ENCODE peak calls at places on chromosomes 2 and 18, in four cellular contexts. N is right atrium auricular region, X is left lung, J is heart right ventricle. Y is an unnamed sample. For H3K36me3, the result is how much of the 10 kb centered on the place peaks cover.

GRCh38 chr2:46983065-46983801 is 67.6 kb upstream of the MCFD2 start:
- DNase-seq in N (peak), X (peak), J (no peak), Y (peak)

GRCh38 chr18:57834616-57835015 is 31.5 kb upstream of the ATP8B1 start:
- DNase-seq in N (no peak), X (no peak), J (no peak), Y (no peak)

GRCh38 chr2:241147336-241147735 is 1.9 kb downstream of the PASK start:
- DNase-seq in N (no peak), X (no peak), J (no peak), Y (no peak)

GRCh38 chr2:47174731-47175361 is 19.7 kb upstream of the STPG4 start:
- DNase-seq in N (no peak), X (peak), J (peak), Y (peak)

GRCh38 chr2:165141601-165142000 is 62.2 kb downstream of the SCN3A start:
- DNase-seq in N (no peak), X (no peak), J (no peak), Y (no peak)

GRCh38 chr18:60050821-60051220 is 151.0 kb downstream of the PMAIP1 start:
- DNase-seq in N (no peak), X (no peak), J (no peak), Y (no peak)

GRCh38 chr2:3465328-3465727 is 54.0 kb downstream of the ADI1 start:
- DNase-seq in N (no peak), X (peak), J (no peak), Y (peak)

GRCh38 chr2:66481100-66481549 is 46.2 kb downstream of the MEIS1 start:
- DNase-seq in N (no peak), X (no peak), J (peak), Y (no peak)

GRCh38 chr2:192775461-192776262 is 580.9 kb upstream of the TMEFF2 start:
- DNase-seq in N (no peak), X (no peak), J (no peak), Y (no peak)

GRCh38 chr2:7510353-7510752 is 593.1 kb downstream of the RNF144A start:
- DNase-seq in N (no peak), X (no peak), J (no peak), Y (no peak)

GRCh38 chr2:51782874-51783765 is 751.2 kb upstream of the NRXN1 start:
- DNase-seq in N (no peak), X (no peak), J (peak), Y (no peak)

GRCh38 chr2:217998926-217999633 is 3.7 kb downstream of the TNS1 start:
- DNase-seq in N (no peak), X (no peak), J (no peak), Y (no peak)

GRCh38 chr2:217650716-217651360 is 352.0 kb downstream of the TNS1 start:
- DNase-seq in N (no peak), X (no peak), J (peak), Y (no peak)

GRCh38 chr2:43758738-43759137 is 15.1 kb upstream of the DYNC2LI1 start:
- DNase-seq in N (no peak), X (no peak), J (no peak), Y (no peak)

GRCh38 chr18:3794537-3795348 is 344.8 kb downstream of the TGIF1 start:
- DNase-seq in N (no peak), X (no peak), J (peak), Y (no peak)

GRCh38 chr18:25915907-25916306 is 174.5 kb downstream of the SS18 start:
- DNase-seq in N (no peak), X (no peak), J (no peak), Y (no peak)

GRCh38 chr2:26605195-26605968 is 35.8 kb downstream of the CIB4 start:
- DNase-seq in N (no peak), X (no peak), J (no peak), Y (no peak)

GRCh38 chr2:10345813-10346212 is 43.1 kb downstream of the HPCAL1 start:
- DNase-seq in N (no peak), X (no peak), J (no peak), Y (peak)

GRCh38 chr18:22031581-22031980 is 137.8 kb upstream of the GATA6 start:
- DNase-seq in N (no peak), X (no peak), J (no peak), Y (no peak)

GRCh38 chr2:73085691-73086090 is 14.2 kb upstream of the SFXN5 start:
- DNase-seq in N (peak), X (peak), J (peak), Y (peak)

GRCh38 chr2:6951046-6951445 is 33.8 kb downstream of the RNF144A start:
- DNase-seq in N (no peak), X (no peak), J (no peak), Y (no peak)

GRCh38 chr18:28248653-28249052 is 71.7 kb upstream of the CDH2 start:
- DNase-seq in N (no peak), X (no peak), J (no peak), Y (no peak)

GRCh38 chr2:121710470-121711170 is 26.1 kb downstream of the NIFK start:
- DNase-seq in N (no peak), X (no peak), J (no peak), Y (no peak)

GRCh38 chr2:151422917-151423439 is 13.3 kb downstream of the RIF1 start:
- DNase-seq in N (no peak), X (no peak), J (no peak), Y (no peak)

GRCh38 chr2:111662771-111663470 is 221.1 kb downstream of the ANAPC1 start:
- DNase-seq in N (no peak), X (no peak), J (no peak), Y (no peak)

GRCh38 chr18:10565835-10566234 is 40.0 kb downstream of the NAPG start:
- DNase-seq in N (no peak), X (no peak), J (no peak), Y (no peak)

GRCh38 chr2:178700922-178701342 is 106.3 kb downstream of the TTN start:
- DNase-seq in N (no peak), X (no peak), J (no peak), Y (no peak)

GRCh38 chr2:112630268-112630667 is 15.5 kb upstream of the SLC20A1 start:
- DNase-seq in N (no peak), X (peak), J (no peak), Y (no peak)

GRCh38 chr2:229852565-229852964 is 69.2 kb downstream of the TRIP12 start:
- DNase-seq in N (peak), X (no peak), J (peak), Y (no peak)

GRCh38 chr18:55588876-55589595 is 1.0 kb upstream of the TCF4 start:
- DNase-seq in N (no peak), X (no peak), J (no peak), Y (no peak)

GRCh38 chr18:28834889-28835288 is 658.0 kb upstream of the CDH2 start:
- DNase-seq in N (no peak), X (no peak), J (no peak), Y (no peak)

GRCh38 chr18:38427234-38427633 is 861.6 kb upstream of the CELF4 start:
- DNase-seq in N (no peak), X (no peak), J (no peak), Y (no peak)

GRCh38 chr2:53787255-53787910 is 539 bp downstream of the ERLEC1 start:
- DNase-seq in N (no peak), X (no peak), J (no peak), Y (no peak)

GRCh38 chr2:237060518-237061312 is 25.0 kb upstream of the COPS8 start:
- DNase-seq in N (peak), X (no peak), J (peak), Y (no peak)

GRCh38 chr2:188850786-188851185 is 123.4 kb upstream of the COL3A1 start:
- DNase-seq in N (no peak), X (no peak), J (no peak), Y (no peak)

GRCh38 chr2:113291191-113291590 is 12.5 kb upstream of the PAX8 start:
- DNase-seq in N (no peak), X (no peak), J (no peak), Y (no peak)

GRCh38 chr2:173612354-173612753 is 257.7 kb downstream of the CDCA7 start:
- DNase-seq in N (no peak), X (no peak), J (no peak), Y (no peak)

GRCh38 chr2:126637393-126637792 is 18.6 kb upstream of the GYPC start:
- DNase-seq in N (no peak), X (no peak), J (no peak), Y (no peak)

GRCh38 chr2:126638781-126639180 is 17.2 kb upstream of the GYPC start:
- DNase-seq in N (no peak), X (no peak), J (no peak), Y (no peak)

GRCh38 chr2:126635281-126635680 is 20.7 kb upstream of the GYPC start:
- DNase-seq in N (no peak), X (no peak), J (peak), Y (no peak)

GRCh38 chr2:126639276-126639675 is 16.7 kb upstream of the GYPC start:
- DNase-seq in N (no peak), X (no peak), J (no peak), Y (no peak)

GRCh38 chr2:126634273-126634861 is 21.6 kb upstream of the GYPC start:
- DNase-seq in N (no peak), X (no peak), J (no peak), Y (no peak)
- TF ChIP-seq CTCF in N (no peak), X (peak), J (peak), Y (peak)

DNA sequence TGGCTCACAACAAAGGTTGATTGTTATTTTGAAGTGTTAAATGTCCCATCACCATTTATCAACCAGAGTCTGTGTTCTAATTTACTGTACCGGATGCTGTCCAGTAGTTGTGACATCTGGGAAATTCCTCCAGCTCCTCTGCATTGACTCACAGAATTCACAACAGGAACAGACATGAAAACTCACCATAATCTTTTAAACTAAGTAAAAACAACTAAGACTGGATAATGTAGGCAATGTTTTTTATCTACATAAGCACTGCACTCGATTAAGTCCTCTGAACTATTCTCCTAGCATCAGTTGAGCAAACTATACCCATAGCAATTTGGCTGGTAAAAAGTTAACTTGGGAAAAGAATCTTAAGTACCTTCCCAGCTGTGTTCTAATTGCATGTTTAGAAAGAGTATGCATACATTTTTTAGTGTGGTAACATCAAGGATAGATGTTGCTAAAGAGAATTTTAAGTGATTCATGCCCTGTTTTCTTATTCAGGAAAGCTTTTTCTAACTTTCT is 42.9 kb upstream of the MYO1B start:
- DNase-seq in N (no peak), X (no peak), J (no peak), Y (no peak)
- H3K27ac ChIP-seq in N (no peak), X (peak), J (peak), Y (peak)

GRCh38 chr2:71402427-71402826 is 50.9 kb upstream of the DYSF start:
- DNase-seq in N (no peak), X (no peak), J (no peak), Y (no peak)
- H3K36me3 ChIP-seq in N (half or more), X (half or more), J (half or more), Y (half or more)

GRCh38 chr2:132416080-132416911 is at the start of gene GPR39:
- DNase-seq in N (peak), X (peak), J (peak), Y (peak)

GRCh38 chr2:132416996-132417395 is 391 bp downstream of the GPR39 start:
- DNase-seq in N (no peak), X (no peak), J (no peak), Y (no peak)

GRCh38 chr2:132415256-132416079 is 1.1 kb upstream of the GPR39 start:
- DNase-seq in N (no peak), X (no peak), J (peak), Y (no peak)

GRCh38 chr2:132420776-132421175 is 4.2 kb downstream of the GPR39 start:
- DNase-seq in N (no peak), X (no peak), J (no peak), Y (no peak)

DNA sequence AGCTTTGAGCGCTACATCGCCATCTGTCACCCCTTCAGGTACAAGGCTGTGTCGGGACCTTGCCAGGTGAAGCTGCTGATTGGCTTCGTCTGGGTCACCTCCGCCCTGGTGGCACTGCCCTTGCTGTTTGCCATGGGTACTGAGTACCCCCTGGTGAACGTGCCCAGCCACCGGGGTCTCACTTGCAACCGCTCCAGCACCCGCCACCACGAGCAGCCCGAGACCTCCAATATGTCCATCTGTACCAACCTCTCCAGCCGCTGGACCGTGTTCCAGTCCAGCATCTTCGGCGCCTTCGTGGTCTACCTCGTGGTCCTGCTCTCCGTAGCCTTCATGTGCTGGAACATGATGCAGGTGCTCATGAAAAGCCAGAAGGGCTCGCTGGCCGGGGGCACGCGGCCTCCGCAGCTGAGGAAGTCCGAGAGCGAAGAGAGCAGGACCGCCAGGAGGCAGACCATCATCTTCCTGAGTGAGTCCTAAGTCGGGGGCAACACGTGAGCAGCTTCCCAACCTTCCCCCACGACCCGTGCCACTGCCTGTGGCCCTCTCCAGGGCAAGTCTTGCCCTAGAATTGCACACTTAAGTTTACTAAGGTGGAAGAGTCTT is 928 bp downstream of the GPR39 start:
- DNase-seq in N (no peak), X (no peak), J (no peak), Y (no peak)
- TF ChIP-seq CTCF in N (no peak), X (no peak), J (no peak), Y (no peak)

GRCh38 chr2:197870137-197870536 is 65.7 kb downstream of the PLCL1 start:
- DNase-seq in N (no peak), X (no peak), J (no peak), Y (no peak)

GRCh38 chr2:197867630-197868029 is 63.2 kb downstream of the PLCL1 start:
- DNase-seq in N (no peak), X (no peak), J (no peak), Y (no peak)

GRCh38 chr2:197869501-197870111 is 65.2 kb downstream of the PLCL1 start:
- DNase-seq in N (no peak), X (no peak), J (no peak), Y (no peak)

GRCh38 chr2:197868136-197868535 is 63.7 kb downstream of the PLCL1 start:
- DNase-seq in N (no peak), X (no peak), J (no peak), Y (no peak)

GRCh38 chr2:197869030-197869429 is 64.6 kb downstream of the PLCL1 start:
- DNase-seq in N (no peak), X (no peak), J (no peak), Y (no peak)
- H3K27ac ChIP-seq in N (peak), X (no peak), J (no peak), Y (no peak)

GRCh38 chr2:190974629-190975361 is 39.2 kb downstream of the STAT1 start:
- DNase-seq in N (no peak), X (no peak), J (no peak), Y (no peak)

GRCh38 chr2:190973726-190974628 is 40.0 kb downstream of the STAT1 start:
- DNase-seq in N (no peak), X (no peak), J (no peak), Y (no peak)

GRCh38 chr2:190978389-190979053 is 35.5 kb downstream of the STAT1 start:
- DNase-seq in N (no peak), X (no peak), J (no peak), Y (no peak)

GRCh38 chr2:190977505-190977904 is 36.5 kb downstream of the STAT1 start:
- DNase-seq in N (no peak), X (no peak), J (no peak), Y (no peak)

DNA sequence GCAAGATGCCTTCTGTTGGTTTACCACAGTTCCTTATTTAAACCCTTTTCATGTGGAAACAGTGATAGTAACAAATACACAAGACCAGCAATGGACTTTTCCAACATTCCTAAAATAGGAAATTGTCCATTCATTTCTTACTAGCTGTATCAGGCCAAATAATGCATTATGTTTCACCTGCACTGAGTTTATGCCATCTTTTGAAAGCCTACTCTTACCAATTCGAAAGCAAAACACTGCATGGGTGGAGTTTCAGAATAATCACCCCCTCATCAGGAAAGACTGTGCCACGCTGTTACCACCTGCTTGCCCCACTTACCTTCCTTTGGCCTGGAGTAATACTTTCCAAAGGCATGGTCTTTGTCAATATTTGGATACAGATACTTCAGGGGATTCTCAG is 37.5 kb downstream of the STAT1 start:
- DNase-seq in N (no peak), X (no peak), J (no peak), Y (no peak)
- H3K36me3 ChIP-seq in N (half or more), X (half or more), J (half or more), Y (half or more)

DNA sequence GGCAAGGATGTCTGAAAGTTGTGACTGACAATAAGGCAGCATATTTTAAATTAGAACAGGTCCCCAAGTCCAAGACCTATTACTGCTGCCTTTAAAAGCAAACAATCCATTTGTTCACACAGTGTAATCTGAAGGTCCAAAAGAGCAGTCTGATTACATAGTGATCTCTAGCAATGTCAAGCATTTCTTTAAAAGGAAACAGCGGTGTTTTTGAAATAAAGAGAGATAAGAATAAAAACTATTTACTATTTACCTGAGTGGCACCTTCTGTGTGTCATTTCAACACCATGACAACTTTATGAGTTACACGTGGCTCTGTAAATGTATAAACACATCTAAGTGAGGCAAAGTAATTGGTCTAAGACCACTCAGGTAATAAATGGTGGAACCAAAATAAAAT is 1009.9 kb upstream of the CNTNAP5 start:
- DNase-seq in N (no peak), X (no peak), J (no peak), Y (no peak)
- TF ChIP-seq CTCF in N (no peak), X (no peak), J (no peak), Y (no peak)

GRCh38 chr2:105802587-105802986 is 57.9 kb downstream of the NCK2 start:
- DNase-seq in N (no peak), X (no peak), J (no peak), Y (no peak)

GRCh38 chr2:105801961-105802360 is 57.2 kb downstream of the NCK2 start:
- DNase-seq in N (no peak), X (no peak), J (no peak), Y (no peak)

GRCh38 chr2:105803773-105804172 is 59.1 kb downstream of the NCK2 start:
- DNase-seq in N (no peak), X (no peak), J (no peak), Y (no peak)

GRCh38 chr2:105804266-105804665 is 59.6 kb downstream of the NCK2 start:
- DNase-seq in N (no peak), X (no peak), J (no peak), Y (no peak)

GRCh38 chr2:105803337-105803736 is 58.6 kb downstream of the NCK2 start:
- DNase-seq in N (no peak), X (no peak), J (no peak), Y (no peak)
- H3K27ac ChIP-seq in N (no peak), X (peak), J (peak), Y (no peak)

GRCh38 chr2:102197389-102198137 is 10.7 kb downstream of the IL1RL2 start:
- DNase-seq in N (no peak), X (no peak), J (no peak), Y (no peak)

GRCh38 chr2:102194609-102195268 is 7.9 kb downstream of the IL1RL2 start:
- DNase-seq in N (no peak), X (no peak), J (no peak), Y (no peak)

GRCh38 chr2:102204638-102205037 is 17.8 kb downstream of the IL1RL2 start:
- DNase-seq in N (no peak), X (no peak), J (no peak), Y (no peak)

GRCh38 chr2:102200539-102200938 is 13.7 kb downstream of the IL1RL2 start:
- DNase-seq in N (no peak), X (no peak), J (no peak), Y (no peak)
- H3K36me3 ChIP-seq in N (under half), X (under half), J (under half), Y (under half)

GRCh38 chr2:167721593-167721992 is 525.8 kb downstream of the STK39 start:
- DNase-seq in N (no peak), X (no peak), J (no peak), Y (no peak)

GRCh38 chr2:167718560-167718959 is 528.8 kb downstream of the STK39 start:
- DNase-seq in N (no peak), X (no peak), J (no peak), Y (no peak)

GRCh38 chr2:167719410-167719809 is 528.0 kb downstream of the STK39 start:
- DNase-seq in N (no peak), X (no peak), J (no peak), Y (no peak)

GRCh38 chr2:167712275-167712674 is 535.1 kb downstream of the STK39 start:
- DNase-seq in N (no peak), X (no peak), J (no peak), Y (no peak)

GRCh38 chr2:167715932-167716331 is 531.5 kb downstream of the STK39 start:
- DNase-seq in N (no peak), X (no peak), J (no peak), Y (peak)
- TF ChIP-seq CTCF in N (no peak), X (no peak), J (no peak), Y (no peak)

Y was measured in lower lobe of right lung.